ENCODE peak calls at places on chromosome 15, in four cellular contexts. X is HepG2, R is H1, B is K562. C is an unnamed sample.

GRCh38 chr15:68791431-68792283 is 29.0 kb downstream of the ANP32A start:
- DNase-seq in B (no peak), X (no peak), R (no peak), C (peak)

GRCh38 chr15:29113336-29114276 is 156.0 kb downstream of the NSMCE3 start:
- DNase-seq in R (no peak), X (no peak), B (peak), C (no peak)

GRCh38 chr15:41581110-41581509 is 22.1 kb downstream of the TYRO3 start:
- DNase-seq in B (peak), R (no peak), X (no peak), C (no peak)

GRCh38 chr15:88898736-88899135 is 3.4 kb upstream of the HAPLN3 start:
- DNase-seq in R (no peak), X (no peak), B (no peak), C (no peak)

GRCh38 chr15:50777045-50777444 is 11.5 kb upstream of the SPPL2A start:
- DNase-seq in B (no peak), X (no peak), R (no peak), C (no peak)

GRCh38 chr15:41969851-41970431 is 2.4 kb downstream of the EHD4 start:
- DNase-seq in R (no peak), X (no peak), B (no peak), C (peak)

GRCh38 chr15:49809894-49810594 is 189.2 kb downstream of the DTWD1 start:
- DNase-seq in R (no peak), B (no peak), X (no peak), C (no peak)

GRCh38 chr15:62985768-62986167 is 56.8 kb upstream of the TPM1 start:
- DNase-seq in X (no peak), B (no peak), R (no peak), C (no peak)

GRCh38 chr15:64447536-64448315 is 12.7 kb upstream of the ZNF609 start:
- DNase-seq in B (no peak), R (no peak), X (no peak), C (no peak)
- TF ChIP-seq KDM1A in B (no peak), R (no peak), X (no peak), C (no peak)

GRCh38 chr15:78396976-78397375 is 41.0 kb upstream of the IREB2 start:
- DNase-seq in B (peak), R (no peak), X (peak), C (no peak)
- TF ChIP-seq TAF1 in B (no peak), R (no peak), X (no peak), C (no peak)

GRCh38 chr15:31867536-31868442 is 162.5 kb upstream of the CHRNA7 start:
- DNase-seq in R (peak), X (peak), B (peak), C (peak)

GRCh38 chr15:31871159-31871886 is 159.0 kb upstream of the CHRNA7 start:
- DNase-seq in B (no peak), X (no peak), R (no peak), C (no peak)

GRCh38 chr15:31871887-31872281 is 158.4 kb upstream of the CHRNA7 start:
- DNase-seq in X (no peak), B (no peak), R (no peak), C (no peak)

GRCh38 chr15:31870336-31871158 is 159.8 kb upstream of the CHRNA7 start:
- DNase-seq in R (peak), X (peak), B (peak), C (no peak)

GRCh38 chr15:31869640-31870335 is 160.5 kb upstream of the CHRNA7 start:
- DNase-seq in R (no peak), B (no peak), X (no peak), C (no peak)
- TF ChIP-seq KDM1A in R (no peak), B (no peak), X (no peak), C (no peak)

GRCh38 chr15:101479342-101479845 is 10.1 kb downstream of the PCSK6 start:
- DNase-seq in B (peak), X (no peak), R (no peak), C (no peak)
- TF ChIP-seq TAF1 in B (no peak), X (no peak), R (no peak), C (no peak)

GRCh38 chr15:69862540-69862939 is 235.2 kb downstream of the TLE3 start:
- DNase-seq in B (no peak), X (no peak), R (no peak), C (no peak)
- TF ChIP-seq KDM1A in B (no peak), X (no peak), R (no peak), C (no peak)

GRCh38 chr15:75170711-75171341 is 30.9 kb upstream of the C15orf39 start:
- DNase-seq in R (no peak), X (no peak), B (no peak), C (no peak)
- TF ChIP-seq TAF1 in R (no peak), X (no peak), B (no peak), C (no peak)

GRCh38 chr15:34719883-34720148 is 35.0 kb downstream of the GJD2 start:
- DNase-seq in B (no peak), X (no peak), R (no peak), C (no peak)

GRCh38 chr15:34724486-34724885 is 30.3 kb downstream of the GJD2 start:
- DNase-seq in B (no peak), X (no peak), R (no peak), C (no peak)

GRCh38 chr15:34719051-34719882 is 35.5 kb downstream of the GJD2 start:
- DNase-seq in B (no peak), R (no peak), X (no peak), C (no peak)

GRCh38 chr15:34721157-34721801 is 33.5 kb downstream of the GJD2 start:
- DNase-seq in R (no peak), B (no peak), X (no peak), C (no peak)

DNA sequence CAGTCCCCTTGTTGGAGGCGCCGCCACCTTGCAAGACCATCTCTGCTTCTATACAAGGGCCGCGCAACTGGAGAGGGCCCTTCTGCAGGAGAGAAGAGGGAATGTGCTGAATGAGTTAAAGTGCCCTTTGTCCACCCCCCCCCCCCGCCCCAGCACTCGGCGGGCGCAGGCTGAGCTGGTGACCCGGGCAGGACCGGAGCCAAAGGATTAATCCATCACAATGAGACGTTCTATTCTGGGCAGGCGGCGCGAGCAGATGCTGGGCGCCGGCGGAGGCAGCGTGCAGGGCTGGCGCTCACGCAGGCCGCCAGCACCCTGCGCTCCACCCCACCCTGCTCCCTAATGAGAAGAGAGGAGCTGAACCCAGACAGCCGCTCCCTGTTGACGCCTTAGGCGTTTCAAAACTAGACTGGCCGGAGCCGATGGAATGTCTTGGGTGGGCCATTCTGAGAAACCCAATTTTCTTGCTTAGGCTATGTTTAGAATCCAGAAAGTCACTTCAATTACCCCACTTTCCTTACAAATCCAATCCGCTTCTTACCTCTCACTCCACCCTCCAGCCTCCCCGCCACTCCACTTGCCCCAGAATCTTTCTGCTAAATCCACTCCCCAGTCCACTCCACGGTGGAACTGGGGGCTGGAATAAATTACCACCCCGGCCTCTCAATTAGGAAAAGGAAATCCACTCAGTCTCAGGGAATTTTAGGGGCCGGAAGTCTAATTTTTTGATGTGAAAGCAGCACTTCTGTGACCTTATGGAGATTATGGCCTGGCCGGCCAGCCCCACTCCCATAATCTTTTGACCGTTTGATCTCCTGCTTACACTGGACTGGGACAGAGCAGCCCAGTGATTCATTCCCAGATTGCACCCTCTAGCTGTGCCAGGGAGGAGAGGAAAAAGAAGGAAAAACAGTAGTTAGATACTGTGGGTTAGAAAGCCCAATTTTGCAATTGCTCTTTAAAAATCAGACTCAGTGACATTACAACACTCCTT is 32.7 kb downstream of the GJD2 start:
- DNase-seq in X (peak), R (peak), B (no peak), C (no peak)
- TF ChIP-seq KDM1A in X (no peak), R (no peak), B (no peak), C (no peak)

DNA sequence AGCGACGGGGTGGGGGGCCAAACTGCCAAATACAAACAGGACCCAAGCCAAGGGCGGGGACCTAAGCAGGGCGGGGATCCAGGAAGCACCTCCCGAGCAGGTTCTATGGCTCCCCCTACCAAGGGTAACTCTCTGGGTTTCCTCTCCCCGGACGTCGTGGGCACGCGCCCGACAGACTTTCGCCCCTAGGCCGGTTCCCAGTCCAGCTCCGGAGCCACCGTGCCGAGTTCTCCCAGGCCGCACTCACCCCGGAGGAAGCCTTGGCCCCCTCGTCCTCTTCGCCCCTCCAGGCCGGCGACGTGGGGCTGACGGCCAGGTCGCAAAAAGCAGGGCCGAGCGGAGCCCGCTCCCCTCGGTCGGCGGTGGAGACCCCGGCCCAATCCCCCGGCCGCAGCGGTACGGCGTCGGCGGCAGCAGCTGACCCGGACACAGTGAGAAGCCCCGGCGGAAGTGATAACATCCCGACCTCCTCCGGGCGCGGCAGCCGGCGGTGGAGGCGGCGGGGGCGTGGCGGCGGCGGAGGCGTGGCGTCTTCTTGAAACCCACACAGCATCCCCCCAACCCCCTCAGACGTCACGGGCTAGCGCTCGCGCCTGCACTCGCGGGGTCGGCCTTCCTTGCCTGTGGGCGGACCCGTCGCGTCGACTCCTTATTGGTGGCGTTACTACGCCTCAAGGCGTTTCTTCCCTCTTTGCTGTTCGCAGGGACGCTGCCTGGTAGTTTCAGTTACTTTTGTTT is at the start of gene BNIP2:
- DNase-seq in B (peak), R (peak), X (peak), C (peak)
- TF ChIP-seq TAF1 in B (peak), R (peak), X (peak), C (peak)

DNA sequence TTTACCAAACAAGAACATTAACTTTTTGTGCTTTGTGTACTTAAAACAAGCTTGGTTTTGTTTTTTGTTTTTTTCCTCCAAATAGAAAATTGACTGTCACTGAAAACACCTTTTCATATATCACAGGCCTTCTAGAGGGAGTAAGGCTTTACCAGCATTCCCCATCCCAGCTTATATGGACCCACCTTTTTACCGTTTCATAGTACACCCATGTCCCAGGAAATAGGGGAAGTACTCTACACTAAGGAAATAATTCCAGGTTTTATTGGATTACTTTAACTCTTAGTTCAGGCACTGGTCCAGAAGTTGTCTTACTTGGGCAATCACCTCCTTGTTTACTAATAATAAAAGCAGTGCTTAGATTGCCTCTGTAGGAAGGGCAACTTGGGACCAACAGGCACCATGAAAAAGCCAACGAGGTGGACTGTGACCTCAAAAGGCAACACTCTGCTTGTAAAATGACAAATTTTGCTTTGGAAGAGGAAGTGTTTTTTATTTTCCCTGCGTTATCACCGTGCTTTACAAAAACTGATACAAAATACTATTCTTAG is 26.2 kb downstream of the HMG20A start:
- DNase-seq in X (no peak), R (no peak), B (no peak), C (no peak)
- TF ChIP-seq KDM1A in X (no peak), R (no peak), B (no peak), C (no peak)

GRCh38 chr15:39934415-39935044 is 615 bp downstream of the EIF2AK4 start:
- DNase-seq in X (peak), R (no peak), B (no peak), C (no peak)
- TF ChIP-seq TAF1 in X (no peak), R (no peak), B (no peak), C (no peak)

C was measured in GM12878.